ENCODE peak calls at places on chromosomes 4 and X, in four cellular contexts. U is HEK293T, G is H1, Q is HepG2. W is an unnamed sample.

GRCh38 chr4:41880840-41881831 is 54.1 kb upstream of the TMEM33 start:
- DNase-seq in Q (no peak), G (no peak), U (no peak), W (no peak)

GRCh38 chr4:180695851-180696250 is 1547.4 kb upstream of the TENM3 start:
- DNase-seq in U (no peak), Q (no peak), G (no peak), W (no peak)

GRCh38 chr4:55637272-55637820 is 1.2 kb upstream of the NMU start:
- DNase-seq in G (no peak), Q (no peak), U (no peak), W (no peak)

GRCh38 chrX:122586831-122587230 is 597.2 kb upstream of the GRIA3 start:
- DNase-seq in Q (no peak), U (no peak), G (no peak), W (no peak)

GRCh38 chr4:1943928-1944327 is 64.8 kb downstream of the NELFA start:
- DNase-seq in Q (no peak), G (no peak), U (no peak), W (no peak)

GRCh38 chr4:5409980-5410618 is 298.3 kb downstream of the EVC2 start:
- DNase-seq in Q (peak), U (no peak), G (no peak), W (no peak)

GRCh38 chr4:10197952-10198351 is 81.4 kb upstream of the WDR1 start:
- DNase-seq in G (no peak), Q (no peak), U (no peak), W (no peak)

GRCh38 chrX:18410038-18410437 is 15.4 kb upstream of the CDKL5 start:
- DNase-seq in Q (no peak), G (no peak), U (no peak), W (no peak)

GRCh38 chr4:169115897-169116254 is 105.8 kb upstream of the CBR4 start:
- DNase-seq in Q (no peak), G (no peak), U (no peak), W (no peak)

GRCh38 chr4:54668031-54668611 is 10.4 kb downstream of the KIT start:
- DNase-seq in Q (no peak), G (no peak), U (no peak), W (no peak)

GRCh38 chrX:21993265-21993664 is 38.9 kb upstream of the PHEX start:
- DNase-seq in G (no peak), Q (no peak), U (no peak), W (peak)

GRCh38 chr4:62003695-62004094 is 803.6 kb downstream of the ADGRL3 start:
- DNase-seq in Q (no peak), G (no peak), U (no peak), W (no peak)

GRCh38 chrX:72026341-72027023 is 105.2 kb downstream of the RTL5 start:
- DNase-seq in Q (no peak), G (no peak), U (no peak), W (no peak)

GRCh38 chr4:20194079-20195013 is 57.4 kb upstream of the SLIT2 start:
- DNase-seq in U (no peak), G (no peak), Q (no peak), W (no peak)

GRCh38 chr4:138182838-138183426 is 59.2 kb downstream of the SLC7A11 start:
- DNase-seq in Q (peak), G (no peak), U (peak), W (no peak)

GRCh38 chrX:84709987-84710386 is 207.7 kb upstream of the HDX start:
- DNase-seq in Q (no peak), G (no peak), U (no peak), W (no peak)

GRCh38 chr4:7971881-7972500 is 32.3 kb upstream of the AFAP1 start:
- DNase-seq in Q (peak), U (no peak), G (no peak), W (no peak)

GRCh38 chrX:50036481-50036880 is 114.1 kb downstream of the CLCN5 start:
- DNase-seq in U (no peak), Q (no peak), G (no peak), W (no peak)

GRCh38 chrX:77447339-77448149 is at the start of gene FGF16:
- DNase-seq in Q (no peak), U (no peak), G (no peak), W (no peak)

GRCh38 chr4:76011700-76012387 is 4.5 kb upstream of the CXCL9 start:
- DNase-seq in U (no peak), Q (no peak), G (no peak), W (peak)

GRCh38 chr4:145093638-145094037 is 4.4 kb downstream of the ANAPC10 start:
- DNase-seq in G (no peak), Q (no peak), U (no peak), W (no peak)

GRCh38 chrX:150763810-150764209 is 70.6 kb downstream of the MTMR1 start:
- DNase-seq in G (no peak), Q (no peak), U (no peak), W (no peak)

GRCh38 chr4:173167793-173168395 is 717 bp upstream of the GALNT7 start:
- DNase-seq in U (peak), Q (no peak), G (no peak), W (no peak)

GRCh38 chr4:140047781-140048180 is 106.2 kb downstream of the MAML3 start:
- DNase-seq in U (no peak), Q (no peak), G (no peak), W (no peak)

GRCh38 chrX:154799554-154800348 is 5.5 kb downstream of the MPP1 start:
- DNase-seq in G (no peak), U (no peak), Q (peak), W (no peak)

GRCh38 chrX:10169180-10169579 is 12.4 kb downstream of the CLCN4 start:
- DNase-seq in Q (peak), G (no peak), U (no peak), W (no peak)

GRCh38 chrX:110440016-110440805 is 81.6 kb downstream of the RTL9 start:
- DNase-seq in U (no peak), Q (no peak), G (no peak), W (no peak)

GRCh38 chrX:39935414-39936064 is 162.2 kb downstream of the BCOR start:
- DNase-seq in Q (peak), G (no peak), U (no peak), W (no peak)

GRCh38 chr4:7241587-7242125 is 49.3 kb downstream of the SORCS2 start:
- DNase-seq in Q (no peak), G (no peak), U (no peak), W (no peak)

GRCh38 chr4:122639181-122639580 is 18.3 kb upstream of the IL21 start:
- DNase-seq in U (no peak), Q (no peak), G (no peak), W (no peak)

GRCh38 chrX:41730101-41730500 is 6.1 kb downstream of the GPR82 start:
- DNase-seq in Q (no peak), U (no peak), G (no peak), W (no peak)

GRCh38 chrX:41732260-41732659 is 8.3 kb downstream of the GPR82 start:
- DNase-seq in Q (no peak), G (no peak), U (no peak), W (no peak)

GRCh38 chrX:41733939-41734338 is 10.0 kb downstream of the GPR82 start:
- DNase-seq in U (no peak), Q (no peak), G (no peak), W (peak)

GRCh38 chrX:41737065-41737464 is 13.1 kb downstream of the GPR82 start:
- DNase-seq in Q (no peak), U (no peak), G (no peak), W (no peak)

GRCh38 chrX:41734530-41734929 is 10.5 kb downstream of the GPR82 start:
- DNase-seq in U (peak), G (no peak), Q (peak), W (no peak)
- TF ChIP-seq SUZ12 in U (no peak), G (no peak), Q (no peak), W (no peak)

DNA sequence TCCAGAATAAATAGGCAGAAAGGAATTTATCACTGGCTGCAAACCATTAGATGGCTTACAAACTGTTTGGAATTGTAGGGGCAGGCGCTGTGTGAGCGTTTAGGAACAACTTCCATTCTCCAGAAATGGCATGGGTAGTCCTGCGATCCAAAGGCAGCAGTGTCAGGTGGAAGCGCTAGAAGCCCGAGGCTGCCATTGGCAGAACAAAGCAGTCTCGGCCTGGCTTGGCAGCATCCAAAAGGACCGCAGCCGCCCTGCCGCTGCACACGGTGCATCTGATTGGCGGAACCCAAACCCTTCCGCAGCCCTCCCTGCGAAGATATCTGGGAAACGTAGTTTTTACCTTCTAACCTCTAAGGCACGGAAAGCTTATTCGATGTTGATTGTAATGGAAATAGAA is 23.6 kb upstream of the YTHDC1 start:
- DNase-seq in U (no peak), Q (no peak), G (peak), W (no peak)
- TF ChIP-seq SUZ12 in U (no peak), Q (no peak), G (no peak), W (no peak)

DNA sequence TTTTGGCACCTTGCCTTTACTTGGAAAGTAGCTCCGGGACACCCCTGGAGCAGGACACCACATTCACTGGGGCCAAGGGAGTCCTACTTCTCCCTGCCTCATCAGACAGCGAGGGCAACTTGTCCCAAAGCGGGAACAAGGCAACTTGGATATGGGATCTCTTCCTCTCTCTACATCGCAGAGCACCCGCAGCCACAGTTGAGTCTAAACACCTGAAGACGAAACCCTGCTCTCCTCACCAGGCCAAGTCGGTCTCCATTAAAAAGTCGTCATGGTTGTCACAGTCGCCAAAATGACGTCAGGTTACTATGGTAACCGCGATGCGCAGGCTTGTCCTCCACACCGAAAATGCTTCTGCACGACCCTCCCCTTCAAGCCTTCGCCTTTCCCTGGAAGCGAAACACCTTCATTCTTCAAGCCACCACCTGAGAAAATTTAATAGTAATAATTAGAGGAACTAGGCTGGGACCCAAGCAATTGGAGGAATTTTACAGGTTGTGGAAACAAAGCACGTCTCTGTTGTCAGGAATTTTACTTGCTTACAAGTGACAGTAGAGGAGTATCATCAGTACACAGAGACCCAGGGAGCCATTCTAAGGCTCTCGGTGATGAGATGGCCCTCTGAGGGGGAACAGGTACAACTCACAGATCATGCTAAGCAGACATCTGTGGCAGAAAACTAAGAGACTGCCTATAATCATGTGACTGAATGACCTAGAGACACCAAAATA is 30.5 kb upstream of the TCEAL4 start:
- DNase-seq in U (peak), G (no peak), Q (no peak), W (no peak)
- TF ChIP-seq SUZ12 in U (no peak), G (no peak), Q (no peak), W (no peak)

DNA sequence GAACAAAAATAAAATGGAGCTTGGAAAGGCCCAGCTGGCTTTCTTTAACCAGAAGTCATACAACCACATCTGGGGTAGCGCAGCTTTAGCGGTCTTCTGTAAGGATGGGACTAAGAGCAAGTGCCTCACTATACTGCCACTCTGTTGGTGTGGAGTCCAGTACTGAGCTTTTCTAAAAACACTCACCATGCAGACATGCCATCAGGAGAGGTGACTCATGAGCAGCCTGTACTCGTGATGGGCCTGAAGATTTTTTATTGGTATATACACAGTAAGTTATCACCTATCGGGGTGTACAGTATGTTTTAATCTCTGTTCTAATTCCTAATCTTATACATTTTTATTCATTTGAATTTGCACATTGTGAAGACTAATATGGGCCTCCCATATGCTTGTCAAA is 9.6 kb downstream of the PPP3CA start:
- DNase-seq in Q (no peak), G (no peak), U (no peak), W (no peak)
- TF ChIP-seq SUZ12 in Q (no peak), G (no peak), U (no peak), W (no peak)

GRCh38 chrX:118508221-118508620 is 12.6 kb downstream of the DOCK11 start:
- DNase-seq in G (no peak), Q (no peak), U (no peak), W (no peak)

GRCh38 chrX:118513120-118513899 is 17.7 kb downstream of the DOCK11 start:
- DNase-seq in G (no peak), U (no peak), Q (no peak), W (no peak)

GRCh38 chrX:118508690-118509089 is 13.1 kb downstream of the DOCK11 start:
- DNase-seq in U (no peak), G (no peak), Q (no peak), W (no peak)

GRCh38 chrX:118507766-118508165 is 12.2 kb downstream of the DOCK11 start:
- DNase-seq in Q (no peak), U (no peak), G (no peak), W (no peak)

GRCh38 chrX:118510076-118510475 is 14.5 kb downstream of the DOCK11 start:
- DNase-seq in Q (no peak), G (no peak), U (no peak), W (no peak)
- TF ChIP-seq SUZ12 in Q (no peak), G (no peak), U (no peak), W (no peak)

GRCh38 chr4:186781032-186781917 is 57.6 kb upstream of the FAT1 start:
- DNase-seq in G (no peak), Q (peak), U (no peak), W (no peak)
- TF ChIP-seq SUZ12 in G (no peak), Q (no peak), U (no peak), W (no peak)

W was measured in GM12878.